ENCODE peak calls at places on chromosome 5, in nine cellular contexts. One of them, this sample, is unnamed. For H3K36me3, the result is how much of the 10 kb centered on the place peaks cover.

GRCh38 chr5:170623576-170624181 is 119.9 kb downstream of the KCNIP1 start:
- DNase-seq in OCI-LY7: no peak
- DNase-seq in ovary: no peak
- DNase-seq in adipocyte: peak
- DNase-seq in body of pancreas: no peak
- DNase-seq in sigmoid colon: peak
- DNase-seq in PC-3: peak
- DNase-seq in upper lobe of right lung: peak
- DNase-seq in H7: peak
- DNase-seq in this sample: peak

GRCh38 chr5:73789851-73790281 is 163.9 kb downstream of the ARHGEF28 start:
- DNase-seq in ovary: no peak
- DNase-seq in PC-3: no peak
- DNase-seq in H7: no peak
- DNase-seq in sigmoid colon: no peak
- DNase-seq in body of pancreas: no peak
- DNase-seq in adipocyte: peak
- DNase-seq in OCI-LY7: no peak
- DNase-seq in upper lobe of right lung: no peak
- DNase-seq in this sample: peak

GRCh38 chr5:57834829-57835554 is 352.4 kb upstream of the ACTBL2 start:
- DNase-seq in upper lobe of right lung: no peak
- DNase-seq in sigmoid colon: no peak
- DNase-seq in PC-3: no peak
- DNase-seq in adipocyte: peak
- DNase-seq in H7: peak
- DNase-seq in OCI-LY7: no peak
- DNase-seq in body of pancreas: peak
- DNase-seq in ovary: no peak
- DNase-seq in this sample: peak

GRCh38 chr5:32210151-32210550 is 36.0 kb upstream of the GOLPH3 start:
- DNase-seq in OCI-LY7: no peak
- DNase-seq in adipocyte: no peak
- DNase-seq in body of pancreas: no peak
- DNase-seq in PC-3: no peak
- DNase-seq in upper lobe of right lung: no peak
- DNase-seq in ovary: no peak
- DNase-seq in H7: no peak
- DNase-seq in sigmoid colon: no peak
- DNase-seq in this sample: no peak

GRCh38 chr5:80672140-80672736 is 17.5 kb upstream of the DHFR start:
- DNase-seq in ovary: peak
- DNase-seq in OCI-LY7: peak
- DNase-seq in PC-3: peak
- DNase-seq in sigmoid colon: peak
- DNase-seq in adipocyte: peak
- DNase-seq in body of pancreas: peak
- DNase-seq in upper lobe of right lung: peak
- DNase-seq in H7: peak
- DNase-seq in this sample: peak

GRCh38 chr5:128356011-128356410 is 182.0 kb downstream of the FBN2 start:
- DNase-seq in body of pancreas: no peak
- DNase-seq in adipocyte: peak
- DNase-seq in PC-3: no peak
- DNase-seq in H7: no peak
- DNase-seq in OCI-LY7: no peak
- DNase-seq in ovary: no peak
- DNase-seq in upper lobe of right lung: no peak
- DNase-seq in sigmoid colon: no peak
- DNase-seq in this sample: no peak

GRCh38 chr5:35316611-35317307 is 86.5 kb upstream of the PRLR start:
- DNase-seq in ovary: no peak
- DNase-seq in sigmoid colon: no peak
- DNase-seq in upper lobe of right lung: no peak
- DNase-seq in OCI-LY7: no peak
- DNase-seq in adipocyte: no peak
- DNase-seq in PC-3: peak
- DNase-seq in body of pancreas: no peak
- DNase-seq in H7: no peak
- DNase-seq in this sample: no peak

GRCh38 chr5:54689411-54690251 is 172.1 kb downstream of the SNX18 start:
- DNase-seq in body of pancreas: no peak
- DNase-seq in H7: no peak
- DNase-seq in ovary: no peak
- DNase-seq in OCI-LY7: no peak
- DNase-seq in PC-3: no peak
- DNase-seq in adipocyte: peak
- DNase-seq in upper lobe of right lung: no peak
- DNase-seq in sigmoid colon: no peak
- DNase-seq in this sample: no peak

GRCh38 chr5:63240063-63240755 is 661.6 kb downstream of the LRRC70 start:
- DNase-seq in adipocyte: no peak
- DNase-seq in ovary: no peak
- DNase-seq in PC-3: no peak
- DNase-seq in OCI-LY7: no peak
- DNase-seq in body of pancreas: no peak
- DNase-seq in upper lobe of right lung: no peak
- DNase-seq in sigmoid colon: no peak
- DNase-seq in H7: no peak
- DNase-seq in this sample: no peak

GRCh38 chr5:123810911-123811310 is 298.9 kb downstream of the CSNK1G3 start:
- DNase-seq in upper lobe of right lung: no peak
- DNase-seq in ovary: no peak
- DNase-seq in H7: no peak
- DNase-seq in body of pancreas: no peak
- DNase-seq in OCI-LY7: no peak
- DNase-seq in PC-3: no peak
- DNase-seq in sigmoid colon: no peak
- DNase-seq in adipocyte: no peak
- DNase-seq in this sample: no peak
- H3K36me3 ChIP-seq in upper lobe of right lung: under half
- H3K36me3 ChIP-seq in ovary: under half
- H3K36me3 ChIP-seq in H7: under half
- H3K36me3 ChIP-seq in body of pancreas: under half
- H3K36me3 ChIP-seq in OCI-LY7: under half
- H3K36me3 ChIP-seq in PC-3: under half
- H3K36me3 ChIP-seq in sigmoid colon: under half
- H3K36me3 ChIP-seq in adipocyte: under half
- H3K36me3 ChIP-seq in this sample: under half

GRCh38 chr5:1033606-1034420 is 25.2 kb downstream of the NKD2 start:
- DNase-seq in ovary: no peak
- DNase-seq in sigmoid colon: peak
- DNase-seq in body of pancreas: no peak
- DNase-seq in adipocyte: no peak
- DNase-seq in PC-3: no peak
- DNase-seq in H7: peak
- DNase-seq in upper lobe of right lung: no peak
- DNase-seq in OCI-LY7: no peak
- DNase-seq in this sample: no peak

GRCh38 chr5:1035421-1036405 is 27.1 kb downstream of the NKD2 start:
- DNase-seq in PC-3: no peak
- DNase-seq in ovary: no peak
- DNase-seq in H7: peak
- DNase-seq in adipocyte: no peak
- DNase-seq in upper lobe of right lung: no peak
- DNase-seq in OCI-LY7: no peak
- DNase-seq in sigmoid colon: peak
- DNase-seq in body of pancreas: no peak
- DNase-seq in this sample: no peak

GRCh38 chr5:1034421-1034905 is 25.9 kb downstream of the NKD2 start:
- DNase-seq in ovary: no peak
- DNase-seq in PC-3: no peak
- DNase-seq in sigmoid colon: peak
- DNase-seq in body of pancreas: no peak
- DNase-seq in upper lobe of right lung: no peak
- DNase-seq in OCI-LY7: no peak
- DNase-seq in adipocyte: no peak
- DNase-seq in H7: peak
- DNase-seq in this sample: no peak

GRCh38 chr5:1036504-1037122 is 28.0 kb downstream of the NKD2 start:
- DNase-seq in upper lobe of right lung: no peak
- DNase-seq in body of pancreas: no peak
- DNase-seq in H7: no peak
- DNase-seq in sigmoid colon: peak
- DNase-seq in ovary: no peak
- DNase-seq in PC-3: no peak
- DNase-seq in adipocyte: no peak
- DNase-seq in OCI-LY7: no peak
- DNase-seq in this sample: no peak

DNA sequence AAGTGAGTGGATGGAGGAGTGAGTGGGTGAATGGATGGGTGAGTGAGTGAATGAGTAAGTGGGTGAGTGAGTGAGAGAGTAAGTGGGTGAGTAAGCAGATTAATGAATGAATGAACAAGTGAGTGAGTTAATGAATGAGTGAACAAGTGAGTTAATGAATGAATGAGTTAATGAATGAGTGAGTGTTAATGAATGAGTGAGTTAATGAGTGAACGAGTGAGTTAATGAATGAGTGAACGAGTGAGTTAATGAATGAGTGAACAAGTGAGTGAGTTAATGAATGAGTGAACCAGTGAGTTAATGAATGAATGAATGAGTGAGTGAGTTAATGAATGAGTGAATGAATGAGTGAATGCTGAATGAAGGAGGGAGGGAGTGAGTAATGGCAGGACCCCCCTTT is 26.4 kb downstream of the NKD2 start:
- DNase-seq in upper lobe of right lung: no peak
- DNase-seq in adipocyte: no peak
- DNase-seq in OCI-LY7: no peak
- DNase-seq in PC-3: no peak
- DNase-seq in H7: no peak
- DNase-seq in body of pancreas: no peak
- DNase-seq in ovary: no peak
- DNase-seq in sigmoid colon: no peak
- DNase-seq in this sample: no peak
- H3K36me3 ChIP-seq in upper lobe of right lung: under half
- H3K36me3 ChIP-seq in adipocyte: under half
- H3K36me3 ChIP-seq in OCI-LY7: under half
- H3K36me3 ChIP-seq in PC-3: under half
- H3K36me3 ChIP-seq in H7: under half
- H3K36me3 ChIP-seq in body of pancreas: under half
- H3K36me3 ChIP-seq in ovary: under half
- H3K36me3 ChIP-seq in sigmoid colon: under half
- H3K36me3 ChIP-seq in this sample: under half

DNA sequence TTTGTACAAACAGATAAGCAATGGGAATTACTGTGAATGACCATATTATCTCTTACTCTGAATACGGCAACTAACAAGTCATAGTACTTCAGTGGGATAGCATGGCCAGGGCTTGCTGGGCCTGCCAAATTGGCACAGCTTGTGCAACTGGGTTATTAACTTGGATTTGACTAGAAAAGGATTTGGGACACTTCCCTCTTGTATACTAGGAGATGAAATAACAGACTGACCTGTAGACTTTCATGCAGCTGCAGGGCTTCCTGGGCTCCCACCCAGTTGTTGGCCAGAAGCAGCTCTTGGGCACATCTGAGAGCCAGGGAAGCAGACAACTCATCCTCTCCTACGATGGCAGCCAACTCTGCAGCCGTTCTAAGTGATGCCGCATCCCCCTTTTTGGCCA is 39.8 kb downstream of the CNOT8 start:
- DNase-seq in OCI-LY7: no peak
- DNase-seq in sigmoid colon: no peak
- DNase-seq in H7: no peak
- DNase-seq in body of pancreas: no peak
- DNase-seq in ovary: no peak
- DNase-seq in upper lobe of right lung: no peak
- DNase-seq in PC-3: no peak
- DNase-seq in adipocyte: no peak
- DNase-seq in this sample: no peak
- H3K36me3 ChIP-seq in OCI-LY7: half or more
- H3K36me3 ChIP-seq in sigmoid colon: under half
- H3K36me3 ChIP-seq in H7: under half
- H3K36me3 ChIP-seq in body of pancreas: under half
- H3K36me3 ChIP-seq in ovary: under half
- H3K36me3 ChIP-seq in upper lobe of right lung: half or more
- H3K36me3 ChIP-seq in PC-3: under half
- H3K36me3 ChIP-seq in adipocyte: half or more
- H3K36me3 ChIP-seq in this sample: half or more

GRCh38 chr5:83059341-83059740 is 17.9 kb downstream of the TMEM167A start:
- DNase-seq in PC-3: no peak
- DNase-seq in ovary: no peak
- DNase-seq in body of pancreas: no peak
- DNase-seq in OCI-LY7: no peak
- DNase-seq in sigmoid colon: no peak
- DNase-seq in H7: no peak
- DNase-seq in upper lobe of right lung: no peak
- DNase-seq in adipocyte: no peak
- DNase-seq in this sample: no peak
- H3K36me3 ChIP-seq in PC-3: under half
- H3K36me3 ChIP-seq in ovary: under half
- H3K36me3 ChIP-seq in body of pancreas: under half
- H3K36me3 ChIP-seq in OCI-LY7: half or more
- H3K36me3 ChIP-seq in sigmoid colon: under half
- H3K36me3 ChIP-seq in H7: under half
- H3K36me3 ChIP-seq in upper lobe of right lung: under half
- H3K36me3 ChIP-seq in adipocyte: half or more
- H3K36me3 ChIP-seq in this sample: under half

This sample was measured in cardiac muscle cell.